ENCODE peak calls at places on chromosomes 4 and X, in four cellular contexts. K is GM23248, N is HCT116, P is PC-9. U is an unnamed sample. For H3K9me2, the result is how much of the 10 kb centered on the place peaks cover.

GRCh38 chrX:146454363-146454762 is 355.2 kb upstream of the CXorf51B start:
- DNase-seq in K (no peak), N (no peak), P (no peak), U (no peak)

GRCh38 chr4:84498203-84499026 is 677 bp downstream of the NKX6-1 start:
- DNase-seq in P (no peak), K (peak), N (peak), U (peak)

GRCh38 chrX:115912372-115912897 is 258.1 kb upstream of the AGTR2 start:
- DNase-seq in N (no peak), P (no peak), K (peak), U (peak)

GRCh38 chr4:83662204-83662603 is 126.3 kb downstream of the GPAT3 start:
- DNase-seq in P (no peak), K (no peak), N (no peak), U (no peak)

GRCh38 chr4:7399433-7400234 is 35.1 kb downstream of the PSAPL1 start:
- DNase-seq in P (no peak), K (no peak), N (no peak), U (no peak)

GRCh38 chr4:19577121-19577520 is 674.6 kb upstream of the SLIT2 start:
- DNase-seq in P (no peak), N (no peak), K (peak), U (no peak)

GRCh38 chr4:110550260-110550659 is 72.6 kb downstream of the PITX2 start:
- DNase-seq in N (peak), P (peak), K (peak), U (peak)

GRCh38 chr4:16835597-16836247 is 62.7 kb downstream of the LDB2 start:
- DNase-seq in N (no peak), P (no peak), K (no peak), U (no peak)

GRCh38 chrX:23953908-23954269 is 46.1 kb downstream of the CXorf58 start:
- DNase-seq in P (no peak), K (no peak), N (no peak), U (no peak)

GRCh38 chr4:152643153-152644035 is 36.4 kb downstream of the TMEM154 start:
- DNase-seq in P (no peak), K (no peak), N (no peak), U (no peak)

GRCh38 chr4:186216465-186217024 is 10.8 kb upstream of the KLKB1 start:
- DNase-seq in N (no peak), K (peak), P (no peak), U (no peak)

GRCh38 chr4:76784237-76784636 is 113.7 kb downstream of the SOWAHB start:
- DNase-seq in K (peak), P (no peak), N (no peak), U (no peak)

GRCh38 chr4:76733380-76733779 is 164.6 kb downstream of the SOWAHB start:
- DNase-seq in N (no peak), P (peak), K (no peak), U (peak)

GRCh38 chr4:7391637-7392437 is 42.9 kb downstream of the PSAPL1 start:
- DNase-seq in N (no peak), P (no peak), K (no peak), U (no peak)

GRCh38 chrX:27619975-27620374 is 29.8 kb downstream of the DCAF8L2 start:
- DNase-seq in P (no peak), N (no peak), K (peak), U (peak)

GRCh38 chr4:83498187-83498586 is 13.3 kb upstream of the ABRAXAS1 start:
- DNase-seq in N (no peak), K (no peak), P (no peak), U (no peak)

GRCh38 chr4:90084967-90085295 is 42.3 kb upstream of the CCSER1 start:
- DNase-seq in K (no peak), P (no peak), N (no peak), U (no peak)

GRCh38 chr4:15853345-15853744 is 75.2 kb downstream of the CD38 start:
- DNase-seq in P (no peak), K (no peak), N (no peak), U (no peak)

GRCh38 chr4:143224255-143224654 is 39.5 kb downstream of the USP38 start:
- DNase-seq in P (no peak), N (no peak), K (no peak), U (no peak)

GRCh38 chrX:78708830-78709229 is 38.7 kb upstream of the LPAR4 start:
- DNase-seq in N (no peak), K (no peak), P (no peak), U (no peak)

GRCh38 chr4:128574706-128575105 is 234.8 kb upstream of the JADE1 start:
- DNase-seq in K (peak), P (no peak), N (peak), U (peak)

GRCh38 chr4:132691668-132692067 is 457.4 kb upstream of the PCDH10 start:
- DNase-seq in K (no peak), P (no peak), N (no peak), U (no peak)

GRCh38 chr4:127601029-127601428 is 31.7 kb upstream of the INTU start:
- DNase-seq in P (peak), N (no peak), K (peak), U (peak)

GRCh38 chrX:56219702-56220101 is 12.5 kb upstream of the KLF8 start:
- DNase-seq in K (peak), N (peak), P (no peak), U (peak)

GRCh38 chr4:106337916-106338315 is 21.6 kb downstream of the AIMP1 start:
- DNase-seq in P (no peak), K (no peak), N (no peak), U (no peak)

GRCh38 chr4:128528793-128529553 is 241.4 kb upstream of the PGRMC2 start:
- DNase-seq in P (peak), K (peak), N (peak), U (peak)

GRCh38 chrX:341541-342101 is 23.0 kb upstream of the GTPBP6 start:
- DNase-seq in K (no peak), P (no peak), N (no peak), U (no peak)

GRCh38 chr4:102734591-102735385 is 26.0 kb downstream of the MANBA start:
- DNase-seq in K (peak), P (no peak), N (no peak), U (peak)

GRCh38 chr4:142354041-142354440 is 492.1 kb downstream of the INPP4B start:
- DNase-seq in P (no peak), K (peak), N (no peak), U (peak)

GRCh38 chrX:95063554-95063953 is 1389.5 kb downstream of the FAM133A start:
- DNase-seq in N (no peak), K (peak), P (no peak), U (peak)

GRCh38 chrX:129585143-129585542 is 45.1 kb downstream of the OCRL start:
- DNase-seq in P (no peak), K (no peak), N (no peak), U (no peak)

GRCh38 chr4:1249731-1250526 is 999 bp upstream of the CTBP1 start:
- DNase-seq in N (no peak), P (no peak), K (peak), U (peak)

GRCh38 chrX:131801066-131801465 is 222.0 kb upstream of the STK26 start:
- DNase-seq in N (no peak), K (no peak), P (no peak), U (no peak)

GRCh38 chrX:25873196-25873595 is 264.9 kb upstream of the MAGEB18 start:
- DNase-seq in K (no peak), N (no peak), P (no peak), U (peak)

GRCh38 chr4:165394275-165394674 is 15.5 kb downstream of the CPE start:
- DNase-seq in N (no peak), P (no peak), K (peak), U (peak)

DNA sequence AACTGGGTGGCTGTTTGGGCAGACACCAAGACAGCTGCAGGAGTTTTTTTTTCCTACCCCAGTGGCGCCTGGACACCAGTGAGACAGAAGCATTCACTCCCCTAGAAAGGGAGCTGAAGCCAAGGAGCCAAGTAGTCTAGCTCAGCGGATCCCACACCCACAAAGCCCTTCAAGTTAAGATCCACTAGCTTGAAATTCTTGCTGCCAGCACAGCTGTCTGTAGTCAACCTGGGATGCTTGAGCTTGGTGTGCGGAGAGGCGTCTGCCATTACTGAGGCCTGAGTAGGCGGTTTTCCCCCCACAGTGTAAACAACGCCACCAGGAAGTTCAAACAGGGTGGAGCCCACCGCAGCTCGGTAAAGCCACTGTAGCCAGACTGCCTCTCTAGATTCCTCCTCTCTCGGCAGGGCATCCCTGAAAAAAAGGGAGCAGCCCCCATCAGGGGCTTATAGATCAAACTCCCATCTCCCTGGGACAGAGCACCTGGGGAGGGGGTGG is 171.4 kb downstream of the ARHGEF9 start:
- DNase-seq in K (no peak), N (no peak), P (no peak), U (no peak)
- TF ChIP-seq EZH2 in K (no peak), N (no peak), P (no peak), U (no peak)

GRCh38 chr4:3477750-3478430 is 14.8 kb downstream of the DOK7 start:
- DNase-seq in N (no peak), K (no peak), P (no peak), U (no peak)
- H3K27ac ChIP-seq in N (no peak), K (no peak), P (no peak), U (no peak)

GRCh38 chr4:145081756-145082155 is 16.2 kb downstream of the ANAPC10 start:
- DNase-seq in P (no peak), N (no peak), K (no peak), U (no peak)
- H3K9me2 ChIP-seq in P (under half), N (under half), K (under half), U (under half)

GRCh38 chr4:10066704-10067651 is 45.7 kb upstream of the SLC2A9 start:
- DNase-seq in K (no peak), N (no peak), P (no peak), U (no peak)

GRCh38 chr4:10058371-10058770 is 37.1 kb upstream of the SLC2A9 start:
- DNase-seq in N (no peak), K (no peak), P (no peak), U (no peak)

GRCh38 chr4:10066206-10066605 is 44.9 kb upstream of the SLC2A9 start:
- DNase-seq in P (no peak), N (no peak), K (no peak), U (no peak)

GRCh38 chr4:10061650-10062415 is 40.5 kb upstream of the SLC2A9 start:
- DNase-seq in P (peak), K (peak), N (no peak), U (peak)

DNA sequence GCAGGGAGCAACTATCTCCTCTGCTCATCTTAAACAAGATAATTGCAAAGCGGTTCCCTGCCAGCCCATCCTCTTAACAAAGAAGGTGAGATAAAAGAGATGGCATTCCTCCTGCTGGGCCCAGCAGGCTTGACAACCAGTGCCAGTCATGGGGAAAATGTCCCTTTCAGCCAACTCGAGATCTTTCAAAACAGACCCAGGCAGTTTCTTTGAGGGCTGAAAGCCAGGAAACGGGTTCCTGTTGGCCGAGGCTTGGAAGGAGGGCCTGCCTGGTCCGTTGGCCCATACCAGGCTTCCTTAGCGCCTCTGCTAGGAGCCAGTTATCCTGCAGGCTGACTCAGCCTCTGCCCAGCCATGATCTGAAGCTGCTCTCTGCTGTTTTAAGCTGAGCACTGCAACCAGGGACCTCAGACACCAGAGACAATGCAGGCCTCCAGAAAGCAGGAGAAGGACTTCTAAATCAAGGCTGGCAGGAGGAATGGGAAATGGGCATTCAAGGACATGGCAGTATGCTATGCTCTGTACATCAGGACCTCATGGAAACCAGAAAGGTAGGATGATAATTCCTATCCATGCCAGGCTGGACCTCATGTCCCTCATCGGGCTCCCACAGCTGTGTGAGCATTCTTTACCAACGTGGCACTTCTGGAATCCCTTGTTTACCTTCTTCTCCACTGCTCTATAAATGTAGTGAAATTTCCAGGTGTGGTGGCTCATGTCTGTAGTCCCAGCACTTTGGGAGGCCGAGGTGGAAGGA is 42.4 kb upstream of the SLC2A9 start:
- DNase-seq in K (peak), P (peak), N (peak), U (peak)
- TF ChIP-seq EZH2 in K (no peak), P (no peak), N (no peak), U (no peak)

GRCh38 chrX:10482708-10483107 is 137.7 kb downstream of the MID1 start:
- DNase-seq in P (no peak), N (no peak), K (no peak), U (no peak)

GRCh38 chrX:10485331-10485730 is 135.1 kb downstream of the MID1 start:
- DNase-seq in P (no peak), N (no peak), K (peak), U (no peak)

GRCh38 chrX:10484683-10485247 is 135.6 kb downstream of the MID1 start:
- DNase-seq in N (no peak), K (peak), P (no peak), U (peak)

GRCh38 chrX:10482262-10482661 is 138.1 kb downstream of the MID1 start:
- DNase-seq in N (no peak), K (no peak), P (no peak), U (no peak)

GRCh38 chrX:10483191-10483808 is 137.1 kb downstream of the MID1 start:
- DNase-seq in P (no peak), N (no peak), K (no peak), U (no peak)
- H3K27ac ChIP-seq in P (no peak), N (no peak), K (no peak), U (no peak)

DNA sequence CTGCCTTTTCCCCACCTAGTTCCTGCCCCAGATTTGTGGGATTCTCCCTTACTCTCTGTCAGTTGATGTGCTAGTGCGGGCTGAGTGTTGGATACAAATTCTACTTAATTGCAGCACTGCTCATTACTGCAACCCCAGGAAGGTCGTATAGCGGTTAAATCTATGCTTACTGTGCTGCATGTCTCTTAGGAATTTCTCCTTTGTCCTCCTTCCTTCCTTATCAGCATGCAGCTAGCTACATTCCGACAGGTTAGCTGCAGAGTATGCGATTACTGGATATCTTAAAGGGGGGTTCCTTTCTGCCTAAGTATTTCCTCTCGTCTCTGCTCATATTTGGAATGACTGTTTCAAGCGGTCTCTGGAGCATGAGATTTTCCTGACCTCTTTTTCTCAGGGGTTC is 662.8 kb downstream of the TLL1 start:
- DNase-seq in P (no peak), N (no peak), K (no peak), U (no peak)
- H3K9me2 ChIP-seq in P (under half), N (under half), K (under half), U (under half)

DNA sequence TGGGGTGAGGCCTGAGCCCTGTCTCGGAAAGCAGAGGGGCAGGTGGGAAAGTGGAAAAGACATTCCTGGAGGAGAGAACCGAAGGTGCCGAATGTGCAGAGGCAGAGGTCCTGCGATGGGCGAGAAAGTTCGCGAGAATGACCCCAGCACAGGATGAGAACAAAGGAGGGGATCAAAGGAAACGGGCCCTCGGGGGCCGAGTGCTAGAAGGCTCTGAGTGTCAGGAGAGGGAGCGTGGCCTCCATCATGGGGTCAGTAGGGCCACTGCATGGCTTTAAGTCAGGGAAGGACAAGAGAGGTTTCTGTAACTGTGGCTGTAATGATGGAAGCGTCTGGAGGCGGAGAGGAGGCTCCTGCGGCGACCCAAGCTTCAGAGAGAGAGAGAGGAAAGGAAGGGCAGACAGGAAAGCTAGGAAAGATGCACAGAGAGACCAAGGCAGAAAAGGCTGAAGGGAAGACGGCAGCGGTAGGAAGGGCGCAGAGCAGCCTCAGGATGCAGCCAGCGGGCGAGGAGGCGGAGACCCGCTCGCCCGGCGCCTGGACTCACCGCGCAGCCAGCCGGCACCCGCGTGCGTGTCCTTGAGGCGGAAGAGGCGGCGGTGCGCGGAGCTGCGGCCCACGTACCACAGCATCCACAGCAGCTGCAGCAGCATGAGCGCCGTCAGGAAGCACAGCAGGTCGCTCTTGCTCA is 669 bp downstream of the OTOP1 start:
- DNase-seq in K (peak), P (no peak), N (no peak), U (no peak)
- TF ChIP-seq EZH2 in K (no peak), P (no peak), N (no peak), U (no peak)

DNA sequence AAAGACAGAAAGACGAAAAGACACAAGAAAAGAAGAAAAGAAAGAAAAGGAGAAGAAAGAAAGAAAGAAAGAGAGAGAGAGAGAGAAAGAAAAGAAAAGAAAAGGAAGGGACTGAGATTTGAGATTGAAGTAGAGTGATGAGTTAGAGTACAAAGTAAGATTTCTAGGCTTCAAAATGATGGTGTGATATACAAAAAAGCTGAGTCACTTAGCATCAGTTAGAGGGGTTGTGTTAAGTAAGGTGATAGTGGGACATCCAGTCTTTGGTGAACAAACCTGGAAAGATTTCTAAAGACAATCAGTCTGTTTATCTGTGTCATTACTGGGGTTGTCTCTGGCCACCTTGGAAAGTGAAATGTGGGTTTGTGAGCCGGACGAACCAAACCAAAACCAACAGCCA is 13.5 kb downstream of the SLC10A6 start:
- DNase-seq in N (no peak), K (no peak), P (no peak), U (no peak)
- H3K27ac ChIP-seq in N (no peak), K (no peak), P (no peak), U (no peak)

DNA sequence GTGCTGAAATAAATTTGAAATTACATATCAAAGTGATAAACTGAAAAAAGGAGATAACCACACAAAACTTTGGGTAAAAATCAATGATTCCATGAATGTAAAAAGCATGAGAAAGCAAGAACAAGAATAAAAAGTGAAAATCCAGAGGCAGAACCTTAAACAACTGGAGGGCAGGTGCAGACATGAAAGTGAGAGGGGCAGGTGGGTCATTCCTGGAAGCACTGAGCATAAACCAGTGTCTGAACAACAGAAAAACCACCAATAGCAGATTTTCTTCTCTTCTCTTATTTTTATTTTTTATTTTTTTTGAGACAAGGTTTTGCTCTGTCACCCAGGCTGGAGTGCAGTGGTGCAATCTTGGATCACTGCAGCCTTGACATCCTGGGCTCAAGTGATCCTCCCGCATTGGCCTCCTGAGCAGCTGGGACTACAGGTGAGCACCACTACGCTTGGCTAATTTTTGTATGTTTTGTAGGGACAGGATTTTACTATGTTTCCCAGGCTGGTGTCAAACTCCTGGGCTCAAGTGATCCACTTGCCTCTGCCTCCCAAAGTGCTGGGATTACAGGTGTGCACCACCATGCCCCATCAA is 46.8 kb upstream of the GPR78 start:
- DNase-seq in N (no peak), P (no peak), K (no peak), U (no peak)
- H3K9me2 ChIP-seq in N (under half), P (under half), K (under half), U (under half)